ENCODE peak calls at places on chromosomes 4 and X, in four cellular contexts. One of them, this sample, is unnamed.

GRCh38 chr4:126318376-126318775 is 1003.6 kb downstream of the FAT4 start:
- DNase-seq in astrocyte of the spinal cord: no peak
- DNase-seq in BE2C: no peak
- DNase-seq in astrocyte of the cerebellum: no peak
- DNase-seq in this sample: no peak

GRCh38 chr4:3344596-3344995 is 51.8 kb downstream of the RGS12 start:
- DNase-seq in astrocyte of the spinal cord: no peak
- DNase-seq in BE2C: no peak
- DNase-seq in astrocyte of the cerebellum: no peak
- DNase-seq in this sample: no peak

GRCh38 chr4:168451331-168451730 is 29.0 kb downstream of the DDX60L start:
- DNase-seq in astrocyte of the spinal cord: no peak
- DNase-seq in BE2C: no peak
- DNase-seq in astrocyte of the cerebellum: no peak
- DNase-seq in this sample: peak; percentile 8

GRCh38 chrX:53882331-53882730 is 161.9 kb downstream of the PHF8 start:
- DNase-seq in astrocyte of the spinal cord: no peak
- DNase-seq in BE2C: no peak
- DNase-seq in astrocyte of the cerebellum: no peak
- DNase-seq in this sample: peak; percentile 2

GRCh38 chrX:79601336-79602131 is 234.4 kb upstream of the ITM2A start:
- DNase-seq in astrocyte of the spinal cord: no peak
- DNase-seq in BE2C: no peak
- DNase-seq in astrocyte of the cerebellum: no peak
- DNase-seq in this sample: no peak

GRCh38 chr4:56003606-56004005 is 54.9 kb downstream of the CEP135 start:
- DNase-seq in astrocyte of the spinal cord: no peak
- DNase-seq in BE2C: no peak
- DNase-seq in astrocyte of the cerebellum: no peak
- DNase-seq in this sample: no peak

GRCh38 chrX:56800801-56801200 is 71.8 kb downstream of the NBDY start:
- DNase-seq in astrocyte of the spinal cord: no peak
- DNase-seq in BE2C: no peak
- DNase-seq in astrocyte of the cerebellum: no peak
- DNase-seq in this sample: no peak

GRCh38 chr4:165965503-165965902 is 92.5 kb downstream of the TLL1 start:
- DNase-seq in astrocyte of the spinal cord: no peak
- DNase-seq in BE2C: no peak
- DNase-seq in astrocyte of the cerebellum: no peak
- DNase-seq in this sample: no peak

GRCh38 chrX:10847333-10847732 is 226.9 kb upstream of the MID1 start:
- DNase-seq in astrocyte of the spinal cord: peak; percentile 1
- DNase-seq in BE2C: no peak
- DNase-seq in astrocyte of the cerebellum: no peak
- DNase-seq in this sample: no peak

GRCh38 chr4:159398236-159398638 is 295.4 kb downstream of the RAPGEF2 start:
- DNase-seq in astrocyte of the spinal cord: peak; percentile 37
- DNase-seq in BE2C: no peak
- DNase-seq in astrocyte of the cerebellum: no peak
- DNase-seq in this sample: peak; percentile 32

GRCh38 chr4:113692809-113693411 is 68.6 kb downstream of the CAMK2D start:
- DNase-seq in astrocyte of the spinal cord: no peak
- DNase-seq in BE2C: no peak
- DNase-seq in astrocyte of the cerebellum: no peak
- DNase-seq in this sample: no peak

GRCh38 chr4:145061325-145061920 is 36.6 kb downstream of the ANAPC10 start:
- DNase-seq in astrocyte of the spinal cord: peak; percentile 73
- DNase-seq in BE2C: no peak
- DNase-seq in astrocyte of the cerebellum: peak; percentile 62
- DNase-seq in this sample: peak; percentile 61

GRCh38 chr4:108029731-108030130 is 40.0 kb downstream of the HADH start:
- DNase-seq in astrocyte of the spinal cord: no peak
- DNase-seq in BE2C: no peak
- DNase-seq in astrocyte of the cerebellum: no peak
- DNase-seq in this sample: peak; percentile 75

GRCh38 chr4:2433609-2434350 is 15.0 kb downstream of the CFAP99 start:
- DNase-seq in astrocyte of the spinal cord: no peak
- DNase-seq in BE2C: no peak
- DNase-seq in astrocyte of the cerebellum: no peak
- DNase-seq in this sample: no peak

GRCh38 chr4:10386044-10386443 is 71.2 kb downstream of the ZNF518B start:
- DNase-seq in astrocyte of the spinal cord: no peak
- DNase-seq in BE2C: no peak
- DNase-seq in astrocyte of the cerebellum: no peak
- DNase-seq in this sample: no peak

GRCh38 chr4:152682143-152682542 is 2.3 kb upstream of the TMEM154 start:
- DNase-seq in astrocyte of the spinal cord: no peak
- DNase-seq in BE2C: no peak
- DNase-seq in astrocyte of the cerebellum: no peak
- DNase-seq in this sample: no peak

GRCh38 chrX:9907645-9908387 is 59.3 kb upstream of the CLDN34 start:
- DNase-seq in astrocyte of the spinal cord: peak; percentile 84
- DNase-seq in BE2C: no peak
- DNase-seq in astrocyte of the cerebellum: no peak
- DNase-seq in this sample: peak; percentile 74

GRCh38 chr4:81346719-81347118 is 125.0 kb downstream of the RASGEF1B start:
- DNase-seq in astrocyte of the spinal cord: no peak
- DNase-seq in BE2C: no peak
- DNase-seq in astrocyte of the cerebellum: no peak
- DNase-seq in this sample: no peak

GRCh38 chr4:156193116-156193515 is 239.4 kb upstream of the CTSO start:
- DNase-seq in astrocyte of the spinal cord: peak; percentile 26
- DNase-seq in BE2C: no peak
- DNase-seq in astrocyte of the cerebellum: no peak
- DNase-seq in this sample: no peak

GRCh38 chrX:21586001-21586400 is 72.1 kb downstream of the KLHL34 start:
- DNase-seq in astrocyte of the spinal cord: no peak
- DNase-seq in BE2C: no peak
- DNase-seq in astrocyte of the cerebellum: no peak
- DNase-seq in this sample: no peak

GRCh38 chrX:21590012-21590776 is 67.9 kb downstream of the KLHL34 start:
- DNase-seq in astrocyte of the spinal cord: no peak
- DNase-seq in BE2C: no peak
- DNase-seq in astrocyte of the cerebellum: no peak
- DNase-seq in this sample: no peak
- H3K4me3 ChIP-seq in astrocyte of the spinal cord: no peak overlapping the region
- H3K4me3 ChIP-seq in BE2C: no peak overlapping the region
- H3K4me3 ChIP-seq in astrocyte of the cerebellum: no peak overlapping the region
- H3K4me3 ChIP-seq in this sample: no peak overlapping the region

DNA sequence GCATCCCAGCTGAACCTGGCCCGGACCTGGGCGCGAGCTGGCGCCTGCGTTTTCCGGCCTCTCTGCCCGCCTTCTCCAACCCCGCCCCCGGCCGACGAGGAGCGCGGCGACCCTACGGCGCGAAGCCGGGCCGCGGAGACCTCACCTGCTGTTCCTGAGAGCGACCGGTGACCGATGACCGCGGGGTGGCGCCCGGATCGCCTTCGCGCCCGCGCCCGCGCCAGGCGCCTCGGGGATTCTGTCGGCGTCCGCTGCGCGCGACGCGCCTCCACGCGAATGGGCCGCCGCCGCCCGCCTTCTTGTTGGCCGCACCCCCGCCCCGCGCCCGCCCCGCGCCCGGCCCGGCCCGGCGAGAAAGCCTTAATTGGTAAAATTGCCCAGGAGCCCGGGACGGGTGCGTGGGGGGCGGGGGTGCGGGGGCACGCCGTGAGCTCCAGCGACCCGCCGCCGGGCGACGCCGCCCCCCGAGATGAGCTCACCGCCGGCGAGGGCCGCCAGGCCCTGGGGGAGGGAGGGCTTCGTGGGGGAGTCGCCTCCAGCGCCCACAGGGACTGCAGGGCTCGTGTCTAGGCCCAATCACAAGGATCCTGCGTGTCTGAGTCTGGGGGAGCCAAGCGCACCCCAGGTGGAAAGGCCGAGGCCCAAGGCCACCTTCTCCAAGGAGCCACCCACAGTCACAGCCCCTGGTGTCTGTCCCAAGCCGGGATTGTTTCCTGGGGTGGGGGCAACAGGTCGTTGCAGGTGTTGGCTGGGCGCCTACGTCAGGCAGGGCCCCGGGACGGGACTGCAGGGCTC is at the start of gene FLNA:
- DNase-seq in astrocyte of the spinal cord: no peak
- DNase-seq in BE2C: peak; percentile 43
- DNase-seq in astrocyte of the cerebellum: no peak
- DNase-seq in this sample: peak; percentile 53
- TF ChIP-seq CTCF in astrocyte of the spinal cord: no peak
- TF ChIP-seq CTCF in BE2C: peak; percentile 6
- TF ChIP-seq CTCF in astrocyte of the cerebellum: no peak
- TF ChIP-seq CTCF in this sample: no peak

DNA sequence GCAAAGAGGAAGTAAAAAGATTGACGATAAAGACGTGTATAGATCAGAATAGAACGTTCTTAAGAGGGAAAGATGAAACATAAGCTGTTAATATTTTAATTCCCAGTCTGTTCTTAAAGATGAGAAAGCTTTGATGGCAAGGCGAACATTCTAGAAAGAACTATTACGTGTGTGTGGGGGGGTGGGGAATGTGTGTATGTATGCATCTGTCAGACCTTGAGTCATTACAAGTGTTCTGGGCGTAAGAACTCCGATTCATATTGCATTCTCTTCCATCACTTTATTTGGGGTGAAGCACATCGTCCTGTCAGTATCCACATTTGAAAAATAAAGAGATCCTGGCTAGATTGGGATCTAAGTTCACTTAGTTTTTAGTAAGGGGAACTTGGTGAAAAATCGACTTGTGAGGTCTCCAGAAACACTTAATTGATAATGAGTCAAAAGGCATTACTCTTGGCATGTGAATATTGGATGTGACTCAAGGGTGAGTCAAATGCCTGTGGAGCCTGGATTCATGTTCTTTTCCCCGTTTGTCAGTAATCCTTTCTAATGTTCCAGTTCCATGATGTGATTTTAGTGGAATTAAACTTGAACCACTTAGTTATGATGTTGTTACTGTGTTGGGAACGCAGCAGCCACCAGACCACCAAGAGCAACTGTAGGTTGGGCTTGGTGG is 3.1 kb downstream of the SMS start:
- DNase-seq in astrocyte of the spinal cord: peak; percentile 91
- DNase-seq in BE2C: no peak
- DNase-seq in astrocyte of the cerebellum: peak; percentile 76
- DNase-seq in this sample: peak; percentile 84
- H3K4me3 ChIP-seq in astrocyte of the spinal cord: no peak overlapping the region
- H3K4me3 ChIP-seq in BE2C: no peak overlapping the region
- H3K4me3 ChIP-seq in astrocyte of the cerebellum: no peak overlapping the region
- H3K4me3 ChIP-seq in this sample: no peak overlapping the region

GRCh38 chrX:48086119-48086518 is 14.7 kb upstream of the ZNF630 start:
- DNase-seq in astrocyte of the spinal cord: no peak
- DNase-seq in BE2C: no peak
- DNase-seq in astrocyte of the cerebellum: no peak
- DNase-seq in this sample: no peak

GRCh38 chrX:48083706-48084105 is 12.3 kb upstream of the ZNF630 start:
- DNase-seq in astrocyte of the spinal cord: no peak
- DNase-seq in BE2C: no peak
- DNase-seq in astrocyte of the cerebellum: no peak
- DNase-seq in this sample: no peak

DNA sequence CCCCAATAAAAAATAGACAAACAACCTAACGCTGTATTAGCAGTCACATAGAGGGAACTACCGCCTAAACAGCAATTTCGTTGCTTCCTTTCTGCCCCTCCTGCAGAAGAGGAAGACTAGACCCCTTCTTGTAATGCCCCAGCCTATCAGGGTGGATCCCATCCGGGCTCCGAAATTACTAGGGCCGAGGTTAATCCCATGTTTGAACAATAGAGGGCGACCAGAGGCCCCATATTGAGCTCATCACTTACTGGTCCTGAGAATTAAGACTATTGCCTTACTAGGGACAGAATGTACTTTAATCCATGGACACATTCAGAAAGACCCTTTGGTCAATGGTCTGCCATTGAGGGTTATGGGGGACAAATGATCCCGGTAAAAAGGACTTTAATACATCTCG is 11.8 kb upstream of the ZNF630 start:
- DNase-seq in astrocyte of the spinal cord: peak; percentile 47
- DNase-seq in BE2C: peak; percentile 40
- DNase-seq in astrocyte of the cerebellum: peak; percentile 8
- DNase-seq in this sample: peak; percentile 14
- TF ChIP-seq CTCF in astrocyte of the spinal cord: peak; percentile 56
- TF ChIP-seq CTCF in BE2C: peak; percentile 58
- TF ChIP-seq CTCF in astrocyte of the cerebellum: peak; percentile 57
- TF ChIP-seq CTCF in this sample: peak; percentile 39

GRCh38 chr4:105895609-105896460 is 564 bp downstream of the NPNT start:
- DNase-seq in astrocyte of the spinal cord: peak; percentile 4
- DNase-seq in BE2C: peak; percentile 29
- DNase-seq in astrocyte of the cerebellum: no peak
- DNase-seq in this sample: no peak

GRCh38 chr4:105896461-105896939 is 1.2 kb downstream of the NPNT start:
- DNase-seq in astrocyte of the spinal cord: no peak
- DNase-seq in BE2C: no peak
- DNase-seq in astrocyte of the cerebellum: no peak
- DNase-seq in this sample: no peak

GRCh38 chr4:105895324-105895608 is at the start of gene NPNT:
- DNase-seq in astrocyte of the spinal cord: no peak
- DNase-seq in BE2C: peak; percentile 18
- DNase-seq in astrocyte of the cerebellum: no peak
- DNase-seq in this sample: no peak

GRCh38 chr4:105894570-105895323 is 524 bp upstream of the NPNT start:
- DNase-seq in astrocyte of the spinal cord: peak; percentile 32
- DNase-seq in BE2C: no peak
- DNase-seq in astrocyte of the cerebellum: peak; percentile 60
- DNase-seq in this sample: peak; percentile 29

DNA sequence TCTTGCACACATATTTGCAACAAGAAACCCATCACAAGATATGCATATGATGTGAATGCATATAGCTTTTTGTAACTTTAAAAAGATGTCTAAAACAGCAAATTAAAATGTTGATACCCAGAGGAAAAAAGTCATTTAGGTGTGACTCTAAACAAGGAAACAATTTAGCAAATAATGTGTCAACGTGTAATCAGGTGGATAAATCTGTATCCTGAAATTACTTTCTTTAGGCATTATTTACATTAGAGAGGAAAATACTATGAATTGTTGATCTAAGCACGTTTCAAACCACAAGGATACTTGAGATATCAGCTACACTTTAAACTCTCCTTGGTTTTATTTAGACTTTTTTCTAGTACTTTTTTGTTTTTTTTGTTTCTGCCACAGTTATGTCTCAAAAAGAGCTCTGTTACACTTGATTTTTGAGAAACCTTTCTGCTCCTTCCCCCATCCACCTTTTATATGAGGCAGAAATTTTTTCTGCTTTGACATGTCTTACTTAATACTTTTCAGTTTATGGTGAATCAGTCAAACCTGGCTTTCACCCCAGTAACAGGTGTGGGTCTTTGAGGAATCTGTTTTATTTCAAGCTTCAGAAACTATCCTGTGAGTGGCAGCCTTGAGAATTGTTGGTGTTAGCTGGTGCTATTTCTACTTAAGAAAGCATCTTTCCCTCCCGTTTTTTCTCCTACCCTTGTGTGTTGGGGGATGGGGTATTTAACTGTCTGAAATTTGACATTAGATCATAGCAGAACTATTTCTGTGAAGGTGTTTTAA is 1.9 kb downstream of the NPNT start:
- DNase-seq in astrocyte of the spinal cord: no peak
- DNase-seq in BE2C: no peak
- DNase-seq in astrocyte of the cerebellum: no peak
- DNase-seq in this sample: no peak
- H3K4me3 ChIP-seq in astrocyte of the spinal cord: no peak overlapping the region
- H3K4me3 ChIP-seq in BE2C: no peak overlapping the region
- H3K4me3 ChIP-seq in astrocyte of the cerebellum: no peak overlapping the region
- H3K4me3 ChIP-seq in this sample: no peak overlapping the region

GRCh38 chrX:140123446-140123845 is 158.1 kb upstream of the CXorf66 start:
- DNase-seq in astrocyte of the spinal cord: peak; percentile 5
- DNase-seq in BE2C: no peak
- DNase-seq in astrocyte of the cerebellum: peak; percentile 2
- DNase-seq in this sample: no peak
- TF ChIP-seq CTCF in astrocyte of the spinal cord: peak; percentile 46
- TF ChIP-seq CTCF in BE2C: no peak
- TF ChIP-seq CTCF in astrocyte of the cerebellum: peak; percentile 60
- TF ChIP-seq CTCF in this sample: no peak